ENCODE peak calls at places on chromosomes 3 and 15, in nine cellular contexts. P is activated CD8-positive, alpha-beta memory T cell treated with anti-CD3 and anti-CD28 coated beads for 48 hours; D is fibroblast of mammary gland; Y is naive thymus-derived CD4-positive, alpha-beta T cell; L is HL-60; F is fibroblast of lung; W is M059J; E is activated gamma-delta T cell treated with anti-CD3 and anti-CD28 coated beads, Interleukin-2, amount 50 U/mL, for 16 hours; U is posterior vena cava. I is an unnamed sample.

GRCh38 chr3:168951368-168951767 is 712.1 kb downstream of the MECOM start:
- DNase-seq in D (no peak), W (peak), U (no peak), Y (no peak), F (peak), E (no peak), P (no peak), L (no peak), I (no peak)

GRCh38 chr15:56496635-56497034 is 31.7 kb upstream of the MNS1 start:
- DNase-seq in W (peak), D (peak), F (peak), U (no peak), Y (no peak), E (no peak), L (peak), P (no peak), I (peak)

GRCh38 chr3:14391033-14391432 is 11.4 kb upstream of the SLC6A6 start:
- DNase-seq in U (peak), P (no peak), L (peak), D (peak), W (peak), E (no peak), F (peak), Y (no peak), I (no peak)

GRCh38 chr3:66593978-66594377 is 93.2 kb upstream of the LRIG1 start:
- DNase-seq in P (no peak), D (peak), E (no peak), U (no peak), F (peak), Y (no peak), L (no peak), W (peak), I (peak)

GRCh38 chr3:56748663-56749231 is 53.0 kb downstream of the ARHGEF3 start:
- DNase-seq in D (no peak), L (no peak), P (no peak), F (no peak), W (no peak), U (no peak), Y (no peak), E (no peak), I (no peak)

GRCh38 chr3:100560426-100560825 is 49.0 kb upstream of the ADGRG7 start:
- DNase-seq in D (no peak), P (no peak), F (no peak), U (no peak), L (no peak), W (no peak), E (no peak), Y (no peak), I (no peak)

GRCh38 chr15:35827156-35827555 is 281.2 kb upstream of the DPH6 start:
- DNase-seq in L (no peak), W (peak), Y (no peak), U (no peak), P (no peak), D (no peak), F (peak), E (no peak), I (peak)

GRCh38 chr15:22947101-22948000 is 32.8 kb downstream of the CYFIP1 start:
- DNase-seq in Y (no peak), F (no peak), U (no peak), E (no peak), L (no peak), P (no peak), W (no peak), D (no peak), I (no peak)

GRCh38 chr3:33312361-33312760 is 35.1 kb downstream of the FBXL2 start:
- DNase-seq in E (no peak), U (no peak), L (no peak), W (no peak), Y (no peak), P (no peak), F (peak), D (no peak), I (no peak)

GRCh38 chr15:65337436-65338070 is 33.1 kb downstream of the RNU5B-1 start:
- DNase-seq in Y (no peak), W (no peak), E (no peak), F (no peak), P (no peak), L (no peak), U (peak), D (no peak), I (no peak)

GRCh38 chr3:64977308-64978100 is 289.7 kb upstream of the ADAMTS9 start:
- DNase-seq in D (peak), Y (no peak), P (no peak), U (no peak), W (peak), F (peak), E (no peak), L (no peak), I (no peak)

GRCh38 chr15:49456166-49456565 is 33.1 kb downstream of the FGF7 start:
- DNase-seq in E (no peak), Y (no peak), W (no peak), P (no peak), D (no peak), U (no peak), L (no peak), F (no peak), I (no peak)

GRCh38 chr15:76217029-76217866 is 94.0 kb downstream of the ETFA start:
- DNase-seq in P (no peak), D (peak), E (no peak), F (peak), U (no peak), W (peak), L (no peak), Y (no peak), I (no peak)

GRCh38 chr3:67018105-67018788 is 20.1 kb downstream of the KBTBD8 start:
- DNase-seq in P (no peak), E (no peak), Y (no peak), L (no peak), W (peak), D (peak), U (no peak), F (no peak), I (no peak)

GRCh38 chr3:12562451-12562850 is 5.6 kb downstream of the MKRN2 start:
- DNase-seq in E (no peak), P (no peak), U (no peak), F (no peak), L (no peak), W (no peak), Y (no peak), D (no peak), I (no peak)

GRCh38 chr15:39786444-39787056 is 3.9 kb upstream of the FSIP1 start:
- DNase-seq in L (peak), U (no peak), Y (no peak), F (peak), P (no peak), W (peak), D (peak), E (no peak), I (peak)

GRCh38 chr15:31483053-31483923 is 156.7 kb downstream of the KLF13 start:
- DNase-seq in L (no peak), E (no peak), Y (peak), D (no peak), W (no peak), F (no peak), U (no peak), P (peak), I (no peak)

GRCh38 chr15:76245072-76245610 is 66.1 kb downstream of the ETFA start:
- DNase-seq in E (no peak), W (no peak), P (no peak), U (no peak), F (no peak), Y (no peak), D (no peak), L (no peak), I (no peak)

GRCh38 chr3:71064976-71065763 is 518.4 kb downstream of the FOXP1 start:
- DNase-seq in E (peak), W (peak), Y (peak), F (peak), P (peak), D (peak), U (peak), L (peak), I (no peak)

GRCh38 chr15:43877371-43877770 is 50.6 kb downstream of the WDR76 start:
- DNase-seq in W (no peak), F (no peak), D (no peak), L (no peak), E (no peak), U (peak), Y (no peak), P (no peak), I (no peak)

GRCh38 chr3:11258958-11259357 is 13.2 kb upstream of the ATG7 start:
- DNase-seq in E (no peak), F (no peak), D (no peak), L (no peak), W (no peak), P (no peak), Y (no peak), U (no peak), I (no peak)

GRCh38 chr15:38696120-38696727 is 131.6 kb upstream of the RASGRP1 start:
- DNase-seq in P (peak), Y (no peak), D (peak), U (no peak), W (peak), L (peak), E (peak), F (peak), I (no peak)

GRCh38 chr3:181050738-181051137 is 61.2 kb upstream of the DNAJC19 start:
- DNase-seq in D (no peak), U (no peak), W (no peak), F (no peak), E (no peak), P (no peak), Y (no peak), L (no peak), I (no peak)

GRCh38 chr15:101316529-101316928 is 21.5 kb upstream of the SNRPA1 start:
- DNase-seq in L (no peak), F (no peak), E (no peak), P (no peak), Y (no peak), U (no peak), W (no peak), D (no peak), I (no peak)

GRCh38 chr3:171001957-171002694 is 24.4 kb downstream of the SLC2A2 start:
- DNase-seq in D (peak), L (no peak), Y (no peak), E (no peak), W (peak), P (no peak), U (no peak), F (peak), I (no peak)

GRCh38 chr3:121592856-121593702 is at the start of gene FBXO40:
- DNase-seq in W (no peak), U (no peak), Y (no peak), L (no peak), E (no peak), D (no peak), P (no peak), F (no peak), I (no peak)

GRCh38 chr15:101568821-101569555 is 79.5 kb upstream of the PCSK6 start:
- DNase-seq in L (no peak), U (no peak), F (no peak), Y (no peak), D (no peak), W (no peak), P (no peak), E (no peak), I (no peak)

GRCh38 chr15:89731275-89731674 is 19.8 kb downstream of the MESP1 start:
- DNase-seq in Y (no peak), F (no peak), W (no peak), U (no peak), L (no peak), P (no peak), D (no peak), E (no peak), I (no peak)

GRCh38 chr3:58333206-58334012 is 717 bp downstream of the PXK start:
- DNase-seq in P (no peak), F (no peak), L (peak), D (peak), Y (peak), E (no peak), U (no peak), W (peak), I (peak)

GRCh38 chr3:138089091-138089490 is 26.3 kb downstream of the DZIP1L start:
- DNase-seq in W (no peak), D (peak), Y (no peak), U (no peak), E (no peak), P (no peak), L (no peak), F (peak), I (no peak)

GRCh38 chr15:70056091-70056680 is 41.5 kb downstream of the TLE3 start:
- DNase-seq in W (no peak), Y (no peak), U (peak), E (no peak), P (no peak), D (no peak), F (no peak), L (no peak), I (no peak)